ENCODE peak calls at places on chromosomes 4 and X, in five cellular contexts. O is activated CD4-positive, alpha-beta memory T cell treated with anti-CD3 and anti-CD28 coated beads, Interleukin-2, amount 10 ng/mL, durations not matched to agents 7 days and 5 days; W is Daoy; C is KG1; Y is naive thymus-derived CD8-positive, alpha-beta T cell. U is an unnamed sample.

GRCh38 chrX:125090046-125090445 is 229.6 kb upstream of the TEX13C start:
- DNase-seq in O (no peak), W (peak; percentile 33), C (no peak), Y (no peak), U (no peak)

GRCh38 chr4:8705161-8706145 is 112.9 kb downstream of the CPZ start:
- DNase-seq in O (no peak), W (no peak), C (no peak), Y (no peak), U (no peak)

GRCh38 chrX:96407043-96407442 is 277.6 kb upstream of the DIAPH2 start:
- DNase-seq in O (no peak), W (peak; percentile 4), C (no peak), Y (no peak), U (no peak)

GRCh38 chr4:61332671-61333070 is 132.5 kb downstream of the ADGRL3 start:
- DNase-seq in O (no peak), W (no peak), C (no peak), Y (no peak), U (no peak)

GRCh38 chr4:47530801-47531200 is 45.7 kb downstream of the ATP10D start:
- DNase-seq in O (no peak), W (no peak), C (no peak), Y (no peak), U (no peak)

GRCh38 chrX:50211510-50211909 is 6.9 kb downstream of the CCNB3 start:
- DNase-seq in O (no peak), W (peak; percentile 20), C (no peak), Y (no peak), U (no peak)

GRCh38 chr4:23819041-23819511 is 70.8 kb downstream of the PPARGC1A start:
- DNase-seq in O (no peak), W (no peak), C (no peak), Y (no peak), U (no peak)

GRCh38 chr4:174260099-174260498 is 23.4 kb downstream of the FBXO8 start:
- DNase-seq in O (no peak), W (no peak), C (no peak), Y (no peak), U (no peak)

GRCh38 chrX:41481264-41482109 is 34.3 kb downstream of the NYX start:
- DNase-seq in O (no peak), W (peak; percentile 17), C (no peak), Y (no peak), U (no peak)

GRCh38 chr4:3031357-3032064 is 42.8 kb downstream of the HTT-AS start:
- DNase-seq in O (no peak), W (no peak), C (no peak), Y (no peak), U (no peak)

GRCh38 chr4:15851969-15852368 is 73.8 kb downstream of the CD38 start:
- DNase-seq in O (no peak), W (no peak), C (no peak), Y (no peak), U (no peak)

GRCh38 chrX:140766024-140766611 is 56.6 kb downstream of the LINC00632 start:
- DNase-seq in O (peak; percentile 45), W (peak; percentile 21), C (peak; percentile 19), Y (peak; percentile 17), U (no peak)

GRCh38 chrX:104135677-104136076 is 21.1 kb downstream of the SLC25A53 start:
- DNase-seq in O (no peak), W (no peak), C (no peak), Y (no peak), U (no peak)

GRCh38 chr4:789571-790465 is 36.1 kb downstream of the CPLX1 start:
- DNase-seq in O (no peak), W (no peak), C (no peak), Y (no peak), U (no peak)

GRCh38 chr4:147799986-147800555 is 68.2 kb downstream of the ARHGAP10 start:
- DNase-seq in O (peak; percentile 80), W (peak; percentile 38), C (no peak), Y (peak; percentile 9), U (peak; percentile 5)

GRCh38 chr4:113636877-113637276 is 124.7 kb downstream of the CAMK2D start:
- DNase-seq in O (peak; percentile 47), W (peak; percentile 64), C (peak; percentile 62), Y (no peak), U (no peak)

GRCh38 chrX:49840679-49841078 is 11.6 kb downstream of the PAGE4 start:
- DNase-seq in O (peak; percentile 16), W (peak; percentile 81), C (no peak), Y (no peak), U (no peak)

GRCh38 chr4:21641696-21642095 is 306.9 kb downstream of the KCNIP4 start:
- DNase-seq in O (no peak), W (no peak), C (no peak), Y (no peak), U (no peak)

GRCh38 chrX:130173190-130173895 is 1.6 kb downstream of the RAB33A start:
- DNase-seq in O (peak; percentile 68), W (peak; percentile 55), C (peak; percentile 5), Y (no peak), U (no peak)

GRCh38 chr4:120395746-120396145 is 329.1 kb upstream of the MAD2L1 start:
- DNase-seq in O (no peak), W (no peak), C (no peak), Y (no peak), U (no peak)

GRCh38 chr4:176191974-176192373 is 3.4 kb downstream of the SPATA4 start:
- DNase-seq in O (no peak), W (peak; percentile 68), C (no peak), Y (no peak), U (no peak)

GRCh38 chrX:20829665-20830481 is 544.3 kb upstream of the CNKSR2 start:
- DNase-seq in O (no peak), W (no peak), C (no peak), Y (no peak), U (no peak)

GRCh38 chrX:69503228-69503834 is 795 bp upstream of the NALF2 start:
- DNase-seq in O (no peak), W (no peak), C (no peak), Y (no peak), U (no peak)

GRCh38 chrX:18793601-18794089 is 86.2 kb downstream of the PPEF1 start:
- DNase-seq in O (no peak), W (no peak), C (no peak), Y (no peak), U (no peak)

GRCh38 chr4:6848717-6849305 is 60.8 kb upstream of the TBC1D14 start:
- DNase-seq in O (no peak), W (no peak), C (no peak), Y (no peak), U (no peak)

GRCh38 chr4:125229596-125230058 is 85.1 kb upstream of the FAT4 start:
- DNase-seq in O (no peak), W (no peak), C (no peak), Y (peak; percentile 5), U (no peak)

GRCh38 chr4:72896515-72896914 is 173.0 kb downstream of the COX18 start:
- DNase-seq in O (no peak), W (no peak), C (no peak), Y (no peak), U (no peak)

GRCh38 chr4:176902710-176903323 is 110.1 kb upstream of the VEGFC start:
- DNase-seq in O (no peak), W (peak; percentile 55), C (no peak), Y (no peak), U (no peak)

GRCh38 chr4:98905834-98906233 is 23.1 kb downstream of the EIF4E start:
- DNase-seq in O (no peak), W (no peak), C (no peak), Y (no peak), U (no peak)

GRCh38 chr4:88761861-88762523 is 64.4 kb upstream of the NAP1L5 start:
- DNase-seq in O (no peak), W (no peak), C (no peak), Y (no peak), U (no peak)

GRCh38 chr4:111028829-111029228 is 406.0 kb upstream of the PITX2 start:
- DNase-seq in O (no peak), W (no peak), C (no peak), Y (no peak), U (no peak)

GRCh38 chr4:115851918-115852766 is 738.7 kb upstream of the NDST4 start:
- DNase-seq in O (no peak), W (peak; percentile 39), C (peak; percentile 16), Y (no peak), U (no peak)

GRCh38 chrX:15451913-15452312 is 41.2 kb downstream of the PIR start:
- DNase-seq in O (no peak), W (no peak), C (no peak), Y (no peak), U (no peak)

GRCh38 chr4:61201562-61202099 is 1.5 kb downstream of the ADGRL3 start:
- DNase-seq in O (no peak), W (peak; percentile 3), C (no peak), Y (no peak), U (no peak)

GRCh38 chr4:127251423-127251822 is 381.3 kb upstream of the INTU start:
- DNase-seq in O (no peak), W (no peak), C (no peak), Y (no peak), U (no peak)

GRCh38 chrX:17376381-17377046 is 1.5 kb downstream of the NHS start:
- DNase-seq in O (no peak), W (peak; percentile 21), C (no peak), Y (no peak), U (no peak)

GRCh38 chr4:137644201-137644600 is 111.9 kb upstream of the PCDH18 start:
- DNase-seq in O (no peak), W (no peak), C (no peak), Y (no peak), U (no peak)

GRCh38 chr4:48269861-48270515 is 350 bp upstream of the TEC start:
- DNase-seq in O (peak; percentile 90), W (peak; percentile 91), C (peak; percentile 94), Y (peak; percentile 79), U (peak; percentile 79)

GRCh38 chr4:24321637-24322036 is 262.7 kb downstream of the DHX15 start:
- DNase-seq in O (no peak), W (no peak), C (no peak), Y (no peak), U (no peak)

GRCh38 chrX:113741744-113742143 is 842.1 kb upstream of the HTR2C start:
- DNase-seq in O (no peak), W (peak; percentile 1), C (no peak), Y (no peak), U (no peak)

U was measured in activated CD8-positive, alpha-beta memory T cell treated with anti-CD3 and anti-CD28 coated beads for 1 hour.